ENCODE peak calls at places on chromosomes 11 and 22, in nine cellular contexts. D is GM13977, Y is fibroblast of lung, T is astrocyte of the cerebellum, R is right atrium auricular region, G is endothelial cell, C is psoas muscle, I is WTC11, U is upper lobe of right lung. A is an unnamed sample.

GRCh38 chr11:105577645-105578044 is 32.2 kb upstream of the GRIA4 start:
- DNase-seq in C (no peak), D (no peak), R (no peak), U (no peak), I (no peak), G (no peak), Y (peak; percentile 2), T (no peak), A (no peak)

GRCh38 chr22:17475318-17476212 is 87.7 kb upstream of the SLC25A18 start:
- DNase-seq in R (no peak), U (no peak), D (no peak), G (no peak), I (no peak), T (no peak), C (peak; percentile 27), Y (no peak), A (no peak)

GRCh38 chr11:27934830-27935145 is 173.2 kb downstream of the KIF18A start:
- DNase-seq in Y (peak; percentile 98), G (no peak), C (no peak), R (no peak), U (no peak), I (no peak), T (peak; percentile 89), D (no peak), A (peak; percentile 96)

GRCh38 chr22:45709866-45710265 is 38.2 kb downstream of the ATXN10 start:
- DNase-seq in D (no peak), U (no peak), R (no peak), G (no peak), T (no peak), Y (peak; percentile 79), C (no peak), I (no peak), A (peak; percentile 81)

GRCh38 chr11:114848027-114848426 is 169.7 kb downstream of the NXPE2 start:
- DNase-seq in T (no peak), U (no peak), I (no peak), D (no peak), R (no peak), Y (no peak), G (no peak), C (no peak), A (no peak)

GRCh38 chr11:3169952-3170755 is 5.0 kb upstream of the OSBPL5 start:
- DNase-seq in G (no peak), R (no peak), D (no peak), I (no peak), Y (no peak), C (no peak), U (peak; percentile 60), T (no peak), A (no peak)

GRCh38 chr11:113488931-113489351 is 13.7 kb upstream of the DRD2 start:
- DNase-seq in Y (no peak), I (no peak), T (peak; percentile 15), C (no peak), R (no peak), U (no peak), G (no peak), D (no peak), A (no peak)

GRCh38 chr11:71330349-71330748 is 78.0 kb upstream of the SHANK2 start:
- DNase-seq in I (no peak), D (no peak), Y (no peak), G (no peak), C (no peak), R (no peak), T (no peak), U (peak; percentile 45), A (no peak)

GRCh38 chr11:25734592-25735211 is 597.2 kb upstream of the ANO3 start:
- DNase-seq in T (peak; percentile 40), G (peak; percentile 30), D (no peak), C (no peak), Y (peak; percentile 22), R (no peak), U (no peak), I (no peak), A (no peak)
- TF ChIP-seq CTCF in T (peak; percentile 58), G (peak; percentile 47), D (peak; percentile 41), C (no peak), Y (peak; percentile 73), R (peak; percentile 31), U (peak; percentile 22), I (no peak), A (peak; percentile 30)

GRCh38 chr11:32154275-32154674 is 63.4 kb downstream of the RCN1 start:
- DNase-seq in R (no peak), I (no peak), T (peak; percentile 2), Y (peak; percentile 40), G (no peak), C (no peak), D (peak; percentile 27), U (no peak), A (peak; percentile 43)
- TF ChIP-seq CTCF in R (no peak), I (no peak), T (peak; percentile 27), Y (peak; percentile 27), G (no peak), C (no peak), D (peak; percentile 34), U (no peak), A (peak; percentile 65)

GRCh38 chr11:124891390-124891861 is 6.2 kb downstream of the ROBO4 start:
- DNase-seq in U (no peak), R (peak; percentile 59), Y (no peak), G (peak; percentile 5), C (no peak), T (no peak), I (peak; percentile 34), D (no peak), A (no peak)
- TF ChIP-seq CTCF in U (no peak), R (peak; percentile 16), Y (no peak), G (no peak), C (no peak), T (no peak), I (no peak), D (no peak), A (no peak)

GRCh38 chr11:33984682-33985389 is 66.7 kb upstream of the CAPRIN1 start:
- DNase-seq in I (no peak), C (no peak), T (no peak), D (no peak), G (no peak), R (no peak), U (no peak), Y (no peak), A (peak; percentile 9)
- TF ChIP-seq CTCF in I (no peak), C (no peak), T (no peak), D (no peak), G (no peak), R (no peak), U (peak; percentile 18), Y (peak; percentile 15), A (peak; percentile 67)

GRCh38 chr22:29313126-29314071 is 2.1 kb downstream of the RASL10A start:
- DNase-seq in G (no peak), Y (no peak), D (peak; percentile 79), U (peak; percentile 67), T (no peak), I (peak; percentile 79), C (no peak), R (no peak), A (no peak)
- TF ChIP-seq CTCF in G (peak; percentile 98), Y (peak; percentile 48), D (peak; percentile 71), U (peak; percentile 62), T (peak; percentile 72), I (peak; percentile 99), C (peak; percentile 43), R (peak; percentile 73), A (peak; percentile 83)

DNA sequence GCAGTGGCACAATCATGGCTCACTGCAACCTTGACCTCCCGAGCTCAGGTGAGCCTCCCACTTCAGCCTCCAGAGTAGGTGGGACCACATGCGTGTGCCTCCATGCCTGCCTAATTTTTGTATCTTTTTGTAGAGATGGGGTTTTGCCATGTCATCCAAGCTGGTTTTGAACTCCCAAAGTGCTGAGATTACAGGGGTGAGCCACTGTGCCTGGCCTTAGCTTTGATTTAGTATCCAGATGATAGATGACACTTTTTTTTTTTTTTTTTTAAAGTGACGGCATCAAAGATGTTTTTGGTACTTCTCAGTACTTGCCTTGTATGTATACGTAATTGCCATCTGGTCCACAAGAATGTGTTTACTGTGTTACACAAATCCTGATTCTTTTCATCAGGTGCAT is 23.4 kb downstream of the LDHAL6A start:
- DNase-seq in U (no peak), D (no peak), R (no peak), I (no peak), T (no peak), C (no peak), Y (no peak), G (no peak), A (no peak)
- TF ChIP-seq CTCF in U (no peak), D (no peak), R (no peak), I (no peak), T (no peak), C (no peak), Y (no peak), G (no peak), A (no peak)

DNA sequence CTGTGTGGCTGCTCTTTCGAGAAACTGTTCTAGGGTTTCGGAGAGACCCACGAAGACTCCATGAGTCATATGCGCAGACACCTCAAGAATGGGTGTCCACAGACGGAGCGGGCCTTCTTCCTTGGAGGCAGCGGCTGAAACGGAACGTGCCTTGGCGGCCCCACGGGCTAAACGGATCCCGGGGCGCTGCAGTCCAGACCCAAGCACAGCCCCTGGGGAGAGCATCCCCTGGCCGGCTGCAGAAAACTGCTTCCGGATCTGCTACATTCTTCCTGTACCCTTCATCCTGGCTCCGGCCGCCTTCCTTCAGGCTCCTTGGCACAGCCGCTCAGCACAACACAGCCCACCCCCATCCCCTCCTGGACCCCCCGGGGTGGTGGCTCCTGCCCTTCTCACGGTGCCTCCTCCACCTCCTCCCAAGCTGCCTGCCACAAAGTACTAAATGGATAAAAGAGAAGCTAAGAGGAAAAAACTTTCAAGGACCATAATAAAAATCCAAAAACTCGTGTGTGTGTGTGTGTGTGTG is 25.4 kb downstream of the CPT1A start:
- DNase-seq in Y (no peak), R (no peak), T (no peak), C (no peak), D (no peak), G (no peak), I (no peak), U (no peak), A (no peak)
- TF ChIP-seq CTCF in Y (no peak), R (no peak), T (no peak), C (no peak), D (no peak), G (no peak), I (no peak), U (no peak), A (no peak)

A was measured in HFFc6.